ENCODE peak calls at places on chromosomes 6 and 20, in nine cellular contexts. C, J, R, W, Z, P, K, G and M are unnamed samples.
A peak's percentile ranks its signal among the peaks of the same experiment; 100 is the strongest.

GRCh38 chr20:33871362-33871761 is 60.2 kb downstream of the CHMP4B start:
- DNase-seq in C (no peak), J (no peak), R (no peak), W (no peak), Z (peak; percentile 55), P (no peak), K (no peak), G (no peak), M (peak; percentile 13)

GRCh38 chr20:5779071-5779470 is 28.9 kb downstream of the SHLD1 start:
- DNase-seq in C (no peak), J (no peak), R (no peak), W (no peak), Z (no peak), P (no peak), K (no peak), G (no peak), M (no peak)

GRCh38 chr6:68126089-68126749 is 508.9 kb upstream of the ADGRB3 start:
- DNase-seq in C (no peak), J (no peak), R (no peak), W (no peak), Z (no peak), P (no peak), K (no peak), G (no peak), M (no peak)

GRCh38 chr6:160679402-160679769 is 15.3 kb upstream of the LPA start:
- DNase-seq in C (no peak), J (peak; percentile 31), R (peak; percentile 53), W (no peak), Z (no peak), P (peak; percentile 42), K (no peak), G (peak; percentile 77), M (no peak)

GRCh38 chr20:8305449-8305978 is 173.4 kb downstream of the PLCB1 start:
- DNase-seq in C (peak; percentile 86), J (peak; percentile 75), R (peak; percentile 71), W (peak; percentile 67), Z (peak; percentile 81), P (peak; percentile 25), K (peak; percentile 92), G (peak; percentile 93), M (peak; percentile 50)

GRCh38 chr6:33428219-33428890 is 8.5 kb downstream of the SYNGAP1 start:
- DNase-seq in C (peak; percentile 70), J (peak; percentile 50), R (peak; percentile 67), W (no peak), Z (peak; percentile 61), P (peak; percentile 71), K (peak; percentile 42), G (peak; percentile 57), M (peak; percentile 75)

GRCh38 chr20:51272392-51272791 is 249.5 kb upstream of the KCNG1 start:
- DNase-seq in C (no peak), J (no peak), R (no peak), W (no peak), Z (no peak), P (no peak), K (no peak), G (no peak), M (peak; percentile 53)

GRCh38 chr20:61993058-61993457 is 72.6 kb downstream of the TAF4 start:
- DNase-seq in C (no peak), J (no peak), R (no peak), W (no peak), Z (no peak), P (no peak), K (no peak), G (no peak), M (no peak)

GRCh38 chr6:42694586-42694985 is 27.8 kb downstream of the PRPH2 start:
- DNase-seq in C (no peak), J (no peak), R (no peak), W (no peak), Z (no peak), P (no peak), K (no peak), G (no peak), M (peak; percentile 84)

GRCh38 chr6:125918681-125919566 is 37.6 kb upstream of the HINT3 start:
- DNase-seq in C (no peak), J (no peak), R (peak; percentile 55), W (no peak), Z (peak; percentile 79), P (no peak), K (peak; percentile 82), G (peak; percentile 40), M (peak; percentile 82)

GRCh38 chr20:49172413-49172812 is 15.7 kb downstream of the STAU1 start:
- DNase-seq in C (no peak), J (no peak), R (no peak), W (no peak), Z (no peak), P (no peak), K (no peak), G (no peak), M (no peak)

GRCh38 chr6:111837641-111838500 is 35.4 kb downstream of the FYN start:
- DNase-seq in C (no peak), J (no peak), R (no peak), W (no peak), Z (no peak), P (no peak), K (no peak), G (no peak), M (no peak)

GRCh38 chr6:37872385-37872768 is 52.9 kb downstream of the ZFAND3 start:
- DNase-seq in C (no peak), J (no peak), R (no peak), W (no peak), Z (no peak), P (no peak), K (no peak), G (no peak), M (no peak)

GRCh38 chr6:30357678-30358339 is 12.9 kb downstream of the RPP21 start:
- DNase-seq in C (peak; percentile 55), J (peak; percentile 89), R (peak; percentile 80), W (peak; percentile 71), Z (peak; percentile 77), P (peak; percentile 76), K (peak; percentile 57), G (peak; percentile 96), M (peak; percentile 82)

GRCh38 chr6:33289784-33290315 is 449 bp downstream of the PFDN6 start:
- DNase-seq in C (peak; percentile 21), J (no peak), R (no peak), W (no peak), Z (no peak), P (peak; percentile 45), K (no peak), G (no peak), M (peak; percentile 66)

GRCh38 chr6:19880066-19880465 is 42.9 kb downstream of the ID4 start:
- DNase-seq in C (no peak), J (no peak), R (no peak), W (no peak), Z (no peak), P (no peak), K (no peak), G (no peak), M (no peak)
- TF ChIP-seq EZH2phosphoT487 in C (no peak), J (no peak), R (no peak), W (no peak), Z (no peak), P (no peak), K (no peak), G (no peak), M (no peak)

GRCh38 chr6:116229287-116229913 is 24.5 kb downstream of the TSPYL4 start:
- DNase-seq in C (peak; percentile 6), J (peak; percentile 92), R (peak; percentile 32), W (peak; percentile 31), Z (no peak), P (peak; percentile 84), K (no peak), G (peak; percentile 99), M (peak; percentile 97)
- H2AFZ ChIP-seq in C (no peak overlapping the region), J (peak overlapping the region; percentile 95), R (no peak overlapping the region), W (no peak overlapping the region), Z (no peak overlapping the region), P (peak overlapping the region; percentile 94), K (no peak overlapping the region), G (peak overlapping the region; percentile 25), M (peak overlapping the region; percentile 96)

DNA sequence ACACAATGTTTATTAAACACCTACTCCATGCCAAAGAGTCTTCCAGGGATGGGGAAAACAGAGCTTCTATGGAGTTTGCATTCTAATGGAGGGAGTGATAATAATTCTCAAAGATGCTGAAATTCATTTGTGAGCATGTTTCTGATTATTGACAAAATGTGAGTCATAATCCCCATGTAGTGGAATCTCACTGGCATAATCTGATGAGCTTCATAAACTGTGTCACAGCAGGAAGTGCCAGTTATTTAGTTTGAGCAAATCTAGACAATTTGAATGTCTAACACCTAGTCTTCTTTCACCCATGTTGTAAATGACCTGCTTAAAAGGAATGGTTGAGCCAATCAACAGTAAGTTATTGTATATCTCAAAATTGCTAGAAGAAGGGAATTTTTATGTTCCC is 95.1 kb downstream of the KCNQ5 start:
- DNase-seq in C (no peak), J (no peak), R (no peak), W (no peak), Z (no peak), P (no peak), K (no peak), G (no peak), M (peak; percentile 39)
- TF ChIP-seq EZH2phosphoT487 in C (no peak), J (no peak), R (no peak), W (no peak), Z (no peak), P (no peak), K (no peak), G (no peak), M (no peak)

GRCh38 chr6:28124350-28124970 is at the start of gene ZSCAN16:
- DNase-seq in C (peak; percentile 85), J (peak; percentile 95), R (peak; percentile 92), W (peak; percentile 82), Z (peak; percentile 91), P (peak; percentile 81), K (peak; percentile 88), G (peak; percentile 97), M (peak; percentile 94)

GRCh38 chr6:28125396-28125795 is 987 bp downstream of the ZSCAN16 start:
- DNase-seq in C (peak; percentile 64), J (no peak), R (no peak), W (no peak), Z (no peak), P (no peak), K (no peak), G (no peak), M (no peak)

DNA sequence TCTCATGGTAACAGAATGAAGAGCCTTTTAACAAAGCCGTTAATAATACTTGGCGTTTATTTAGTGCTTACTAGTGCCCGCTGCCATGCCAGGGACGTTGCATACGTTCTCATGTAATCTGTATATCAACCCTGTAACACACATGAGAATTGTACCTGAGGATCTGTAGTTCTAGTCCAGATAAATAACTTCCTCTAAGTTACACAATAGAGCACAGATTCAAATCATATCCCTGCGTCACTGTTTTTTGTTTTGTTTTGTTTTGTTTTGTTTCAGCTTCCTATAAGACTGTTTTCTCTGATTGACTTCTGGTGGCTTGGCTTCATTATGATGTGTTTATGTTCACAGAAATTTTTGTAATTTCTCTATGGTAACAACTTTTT is 553 bp downstream of the ZSCAN16 start:
- DNase-seq in C (peak; percentile 10), J (no peak), R (no peak), W (no peak), Z (no peak), P (no peak), K (no peak), G (no peak), M (no peak)
- H2AFZ ChIP-seq in C (peak overlapping the region; percentile 93), J (no peak overlapping the region), R (peak overlapping the region; percentile 70), W (no peak overlapping the region), Z (peak overlapping the region; percentile 91), P (peak overlapping the region; percentile 87), K (peak overlapping the region; percentile 87), G (peak overlapping the region; percentile 93), M (peak overlapping the region; percentile 88)